ENCODE peak calls at places on chromosomes 4 and X, in eight cellular contexts. A is left lobe of liver; O is activated T-cell treated with anti-CD3 and anti-CD28 coated beads, Interleukin-2, amount 50 U/mL, for 72 hours; E is activated naive CD4-positive, alpha-beta T cell; P is progenitor cell of endocrine pancreas; Z is substantia nigra; I is EL; N is renal cortical epithelial cell. M is an unnamed sample.

GRCh38 chr4:87657525-87657924 is 7.4 kb downstream of the DMP1 start:
- DNase-seq in A (no peak), O (no peak), E (no peak), P (no peak), Z (no peak), I (peak; percentile 86), N (peak; percentile 93), M (no peak)

GRCh38 chr4:74793757-74794340 is 474 bp downstream of the BTC start:
- DNase-seq in A (peak; percentile 94), O (peak; percentile 3), E (no peak), P (peak; percentile 58), Z (no peak), I (peak; percentile 25), N (peak; percentile 37), M (no peak)

GRCh38 chrX:55488559-55489314 is 911 bp downstream of the USP51 start:
- DNase-seq in A (peak; percentile 70), O (peak; percentile 60), E (peak; percentile 8), P (peak; percentile 21), Z (peak; percentile 62), I (peak; percentile 49), N (peak; percentile 52), M (no peak)

GRCh38 chr4:9979101-9979815 is 42.0 kb downstream of the SLC2A9 start:
- DNase-seq in A (no peak), O (no peak), E (no peak), P (no peak), Z (no peak), I (no peak), N (peak; percentile 13), M (no peak)

GRCh38 chrX:58051346-58051745 is 141.1 kb upstream of the ZXDA start:
- DNase-seq in A (no peak), O (no peak), E (no peak), P (no peak), Z (no peak), I (no peak), N (no peak), M (no peak)

GRCh38 chrX:75038925-75039324 is 113.7 kb upstream of the NEXMIF start:
- DNase-seq in A (no peak), O (peak; percentile 10), E (no peak), P (no peak), Z (no peak), I (peak; percentile 27), N (peak; percentile 1), M (no peak)

GRCh38 chr4:120395746-120396145 is 329.1 kb upstream of the MAD2L1 start:
- DNase-seq in A (no peak), O (no peak), E (no peak), P (no peak), Z (no peak), I (no peak), N (no peak), M (no peak)

GRCh38 chr4:113289736-113290135 is 240.3 kb downstream of the ANK2 start:
- DNase-seq in A (no peak), O (no peak), E (no peak), P (no peak), Z (no peak), I (peak; percentile 23), N (no peak), M (no peak)

GRCh38 chr4:3756343-3757059 is 9.7 kb upstream of the ADRA2C start:
- DNase-seq in A (no peak), O (no peak), E (no peak), P (no peak), Z (no peak), I (no peak), N (no peak), M (no peak)

GRCh38 chr4:174460684-174461083 is 61.6 kb downstream of the HPGD start:
- DNase-seq in A (no peak), O (no peak), E (no peak), P (no peak), Z (no peak), I (no peak), N (no peak), M (no peak)

GRCh38 chr4:65865489-65865888 is 195.2 kb upstream of the EPHA5 start:
- DNase-seq in A (no peak), O (no peak), E (no peak), P (no peak), Z (no peak), I (peak; percentile 1), N (no peak), M (no peak)

GRCh38 chrX:21176927-21177571 is 197.2 kb upstream of the CNKSR2 start:
- DNase-seq in A (no peak), O (no peak), E (no peak), P (no peak), Z (no peak), I (peak; percentile 4), N (peak; percentile 19), M (no peak)

GRCh38 chr4:76969941-76970529 is 20.5 kb downstream of the SEPTIN11 start:
- DNase-seq in A (no peak), O (no peak), E (no peak), P (no peak), Z (no peak), I (no peak), N (peak; percentile 64), M (no peak)

GRCh38 chr4:10140866-10141759 is 24.5 kb upstream of the WDR1 start:
- DNase-seq in A (no peak), O (no peak), E (no peak), P (no peak), Z (no peak), I (no peak), N (no peak), M (no peak)

GRCh38 chrX:80808160-80808735 is 1.4 kb downstream of the BRWD3 start:
- DNase-seq in A (peak; percentile 83), O (peak; percentile 72), E (peak; percentile 3), P (peak; percentile 24), Z (peak; percentile 71), I (peak; percentile 75), N (peak; percentile 71), M (no peak)

M was measured in NCI-H1048.